ENCODE peak calls at places on chromosomes 7 and 10, in six cellular contexts. H, T, R, U, X and Q are unnamed samples.

GRCh38 chr10:69855346-69856163 is 53.8 kb downstream of the COL13A1 start:
- DNase-seq in H (no peak), T (peak), R (no peak), U (no peak), X (no peak), Q (no peak)

GRCh38 chr10:34252111-34252510 is 563.0 kb downstream of the PARD3 start:
- DNase-seq in H (peak), T (no peak), R (no peak), U (no peak), X (no peak), Q (no peak)

GRCh38 chr7:95476904-95477594 is 8.7 kb upstream of the ASB4 start:
- DNase-seq in H (peak), T (peak), R (peak), U (peak), X (peak), Q (peak)

GRCh38 chr7:108824840-108825540 is 255.3 kb downstream of the DNAJB9 start:
- DNase-seq in H (no peak), T (no peak), R (peak), U (no peak), X (no peak), Q (no peak)

GRCh38 chr10:30502266-30503058 is 68.5 kb downstream of the MAP3K8 start:
- DNase-seq in H (no peak), T (no peak), R (no peak), U (no peak), X (peak), Q (peak)

GRCh38 chr10:51399840-51400239 is 299.6 kb downstream of the CSTF2T start:
- DNase-seq in H (no peak), T (no peak), R (no peak), U (no peak), X (no peak), Q (no peak)

GRCh38 chr10:78756604-78757442 is 311.9 kb upstream of the ZMIZ1 start:
- DNase-seq in H (peak), T (peak), R (peak), U (no peak), X (no peak), Q (peak)

GRCh38 chr10:104090597-104090996 is 4.9 kb upstream of the COL17A1 start:
- DNase-seq in H (no peak), T (no peak), R (no peak), U (no peak), X (no peak), Q (no peak)

GRCh38 chr7:21922605-21923004 is 23.1 kb downstream of the CDCA7L start:
- DNase-seq in H (no peak), T (no peak), R (peak), U (no peak), X (no peak), Q (no peak)

GRCh38 chr10:131001438-131001837 is 310.1 kb downstream of the TCERG1L start:
- DNase-seq in H (no peak), T (no peak), R (no peak), U (no peak), X (no peak), Q (no peak)

GRCh38 chr10:125823663-125824251 is 411 bp downstream of the BCCIP start:
- DNase-seq in H (no peak), T (no peak), R (peak), U (no peak), X (peak), Q (peak)

GRCh38 chr7:96991850-96992623 is 13.3 kb upstream of the DLX6 start:
- DNase-seq in H (no peak), T (no peak), R (no peak), U (no peak), X (no peak), Q (no peak)

GRCh38 chr7:20928022-20928421 is 141.3 kb upstream of the SP8 start:
- DNase-seq in H (no peak), T (no peak), R (peak), U (no peak), X (no peak), Q (no peak)

GRCh38 chr10:132638130-132638515 is 100.5 kb downstream of the INPP5A start:
- DNase-seq in H (no peak), T (no peak), R (no peak), U (no peak), X (no peak), Q (no peak)

GRCh38 chr7:89584896-89585295 is 569.4 kb upstream of the STEAP1 start:
- DNase-seq in H (no peak), T (no peak), R (no peak), U (no peak), X (no peak), Q (no peak)

GRCh38 chr7:115122388-115122787 is 200.5 kb downstream of the MDFIC start:
- DNase-seq in H (no peak), T (no peak), R (peak), U (no peak), X (no peak), Q (no peak)

GRCh38 chr10:95236068-95236903 is 42.2 kb downstream of the ACSM6 start:
- DNase-seq in H (no peak), T (no peak), R (peak), U (peak), X (no peak), Q (no peak)

GRCh38 chr7:81507231-81507630 is 262.6 kb downstream of the HGF start:
- DNase-seq in H (no peak), T (no peak), R (no peak), U (no peak), X (no peak), Q (no peak)

GRCh38 chr7:17206354-17206905 is 92.0 kb upstream of the AHR start:
- DNase-seq in H (peak), T (peak), R (peak), U (no peak), X (peak), Q (peak)

GRCh38 chr7:135291809-135292253 is 58.2 kb downstream of the STRA8 start:
- DNase-seq in H (peak), T (peak), R (peak), U (no peak), X (no peak), Q (no peak)

GRCh38 chr7:151782598-151783448 is 94.1 kb downstream of the PRKAG2 start:
- DNase-seq in H (peak), T (peak), R (peak), U (no peak), X (peak), Q (peak)

GRCh38 chr7:44259547-44260457 is 59.0 kb downstream of the YKT6 start:
- DNase-seq in H (no peak), T (peak), R (peak), U (no peak), X (no peak), Q (no peak)

GRCh38 chr10:110684800-110685446 is 40.8 kb downstream of the RBM20 start:
- DNase-seq in H (no peak), T (no peak), R (no peak), U (no peak), X (no peak), Q (no peak)

GRCh38 chr7:37285701-37286475 is 162.8 kb downstream of the ELMO1 start:
- DNase-seq in H (no peak), T (no peak), R (peak), U (no peak), X (no peak), Q (no peak)

GRCh38 chr10:74078037-74078436 is 72.6 kb downstream of the AP3M1 start:
- DNase-seq in H (no peak), T (no peak), R (peak), U (peak), X (no peak), Q (peak)

GRCh38 chr7:73560035-73560835 is 2.7 kb upstream of the BCL7B start:
- DNase-seq in H (peak), T (peak), R (no peak), U (no peak), X (peak), Q (peak)

DNA sequence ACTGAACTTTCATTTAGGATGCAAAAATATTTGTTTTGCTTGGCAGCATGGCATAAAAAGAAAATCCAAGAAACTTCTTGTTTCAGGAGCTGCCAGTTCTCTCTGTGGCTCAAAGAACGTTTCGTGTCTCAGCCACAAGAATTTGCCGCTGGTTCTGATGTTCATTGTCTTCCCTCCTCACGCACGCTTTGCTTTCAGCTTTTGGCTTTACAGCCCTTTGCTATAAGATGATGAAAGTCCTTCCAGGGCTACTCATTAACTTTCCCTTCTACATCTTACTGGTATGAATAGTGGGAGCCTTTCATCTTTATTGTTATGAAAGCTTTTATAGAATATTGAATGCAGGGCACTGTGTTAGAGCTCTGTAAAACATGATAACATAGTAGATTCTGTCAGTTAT is 124.7 kb downstream of the BICC1 start:
- DNase-seq in H (peak), T (peak), R (no peak), U (no peak), X (no peak), Q (no peak)
- H3K4me3 ChIP-seq in H (peak), T (no peak), R (no peak), U (no peak), X (no peak), Q (no peak)

DNA sequence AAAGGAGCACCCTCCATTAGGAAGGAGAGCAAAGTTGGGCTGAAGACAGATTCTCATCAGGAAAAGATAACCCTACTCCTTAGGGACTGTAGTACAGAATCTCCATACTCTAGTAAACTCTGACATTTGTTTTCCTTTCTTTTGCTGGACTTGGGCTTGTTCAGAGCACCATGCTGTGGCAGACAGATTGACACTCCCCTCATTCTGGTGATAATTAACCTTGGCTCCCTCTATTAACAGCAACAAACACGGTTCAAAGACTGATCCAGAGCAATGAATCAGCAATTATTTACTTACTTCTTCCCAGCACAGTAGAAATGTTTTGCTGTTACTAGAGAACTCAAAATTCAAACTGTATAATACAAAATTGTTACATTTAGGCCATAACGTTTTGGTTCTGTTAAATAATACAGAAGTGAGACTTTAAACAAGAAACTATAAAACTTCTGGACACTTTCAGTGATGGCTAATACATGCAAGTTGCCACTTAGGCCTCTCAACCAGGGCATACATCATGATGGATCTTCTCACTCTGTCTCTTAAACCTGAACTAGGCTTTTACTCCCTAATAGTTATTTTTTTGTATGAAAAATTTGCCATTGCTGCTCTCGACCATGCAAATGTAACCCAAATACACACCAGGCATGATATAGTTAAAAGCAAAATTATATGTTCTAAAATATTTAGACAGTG is 639.0 kb downstream of the IPMK start:
- DNase-seq in H (no peak), T (peak), R (no peak), U (no peak), X (no peak), Q (no peak)
- TF ChIP-seq MYC in H (no peak), T (no peak), R (no peak), U (no peak), X (no peak), Q (no peak)

DNA sequence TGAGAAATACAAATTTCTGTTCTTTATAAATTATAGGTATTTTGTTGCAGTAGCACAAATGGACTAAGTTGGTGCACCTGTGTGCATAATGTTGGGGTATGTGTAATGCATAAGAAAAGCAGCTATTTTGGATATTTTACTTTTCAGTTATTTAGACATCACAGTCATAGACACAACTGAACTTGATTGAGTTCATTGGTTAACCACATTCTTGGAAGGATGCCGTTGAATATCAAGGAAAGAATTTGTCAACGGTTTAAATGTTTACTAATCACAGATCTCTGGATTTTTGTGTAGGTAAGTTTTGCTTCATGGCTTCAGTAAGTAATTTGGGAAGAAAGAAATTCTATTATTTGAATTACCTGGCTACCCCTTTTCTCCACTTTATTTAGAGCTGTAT is 4.1 kb downstream of the OTUD1 start:
- DNase-seq in H (no peak), T (no peak), R (no peak), U (no peak), X (no peak), Q (no peak)
- H3K4me3 ChIP-seq in H (no peak), T (no peak), R (no peak), U (no peak), X (no peak), Q (no peak)

GRCh38 chr7:113320419-113320818 is 202.1 kb upstream of the SMIM30 start:
- DNase-seq in H (no peak), T (no peak), R (no peak), U (peak), X (no peak), Q (peak)

GRCh38 chr7:113314594-113314993 is 196.2 kb upstream of the SMIM30 start:
- DNase-seq in H (no peak), T (no peak), R (no peak), U (no peak), X (no peak), Q (no peak)
- TF ChIP-seq MYC in H (no peak), T (no peak), R (no peak), U (no peak), X (no peak), Q (no peak)

DNA sequence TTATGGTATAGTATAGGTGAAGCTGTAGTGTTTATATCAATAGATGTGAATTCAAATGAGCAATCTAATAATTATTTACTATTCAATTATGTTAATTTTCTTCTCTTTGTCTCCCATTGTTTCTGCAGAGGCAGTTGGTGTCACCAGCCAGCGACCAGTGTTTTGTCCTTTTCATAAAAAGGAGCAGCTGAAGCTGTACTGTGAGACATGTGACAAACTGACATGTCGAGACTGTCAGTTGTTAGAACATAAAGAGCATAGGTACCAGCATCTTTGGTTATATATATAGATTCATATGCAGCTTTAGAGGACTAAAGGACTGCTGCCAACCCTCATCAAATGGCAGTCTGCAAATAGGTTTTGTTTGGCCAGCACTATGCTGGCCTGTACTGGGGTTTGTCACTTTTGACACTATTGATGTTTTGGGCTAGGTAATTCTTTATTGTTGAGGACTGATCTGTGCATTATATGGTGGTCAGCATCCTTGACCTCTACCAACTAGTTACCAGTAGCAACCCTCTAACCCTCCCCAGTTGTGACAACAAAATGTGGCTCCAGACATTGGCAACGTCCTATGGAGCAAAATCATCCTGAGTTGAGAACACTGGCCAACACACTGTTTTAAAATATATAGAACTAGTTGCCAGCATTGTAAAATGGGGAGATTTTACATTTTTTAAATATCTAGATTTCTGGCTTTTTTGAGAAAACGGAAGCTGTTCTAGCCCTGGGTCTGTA is 59.2 kb downstream of the TRIM24 start:
- DNase-seq in H (no peak), T (no peak), R (no peak), U (no peak), X (no peak), Q (no peak)
- H3K4me3 ChIP-seq in H (no peak), T (no peak), R (no peak), U (no peak), X (no peak), Q (no peak)

DNA sequence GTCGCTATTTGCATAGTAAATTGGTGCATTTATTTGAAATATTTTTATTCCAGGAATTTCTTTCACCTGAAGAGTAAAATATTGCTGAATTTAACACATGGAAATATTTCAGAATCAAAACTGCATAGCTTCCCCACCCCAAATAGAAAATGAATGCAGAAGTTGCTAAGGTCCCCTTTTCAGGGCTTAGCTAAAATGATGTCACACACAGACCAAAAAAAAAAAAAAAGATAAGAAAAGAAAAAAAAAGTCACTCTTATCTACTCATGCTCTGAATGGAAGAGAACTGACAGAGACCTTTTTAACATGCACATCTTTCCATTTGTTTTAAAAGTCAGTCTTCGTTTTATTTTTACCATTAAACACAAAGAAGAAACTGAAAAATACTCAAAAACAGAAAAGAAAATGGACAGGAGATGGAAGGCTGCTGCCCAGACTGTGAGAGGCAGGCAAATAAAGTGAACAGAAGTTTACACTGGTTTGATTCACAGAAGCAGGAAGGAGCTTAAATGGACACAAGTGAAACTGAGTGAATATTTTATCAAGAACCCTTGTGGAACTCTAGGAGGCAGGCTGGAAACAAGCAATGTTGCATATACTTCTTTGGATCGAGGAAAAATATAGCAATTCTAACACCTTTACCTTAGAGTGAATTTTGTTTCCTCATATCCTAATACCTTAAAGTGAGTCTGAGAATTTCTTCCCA is 32.0 kb downstream of the PSMC2 start:
- DNase-seq in H (no peak), T (no peak), R (no peak), U (no peak), X (peak), Q (no peak)
- TF ChIP-seq MYC in H (no peak), T (no peak), R (no peak), U (no peak), X (no peak), Q (no peak)

GRCh38 chr7:117322741-117323584 is at the start of gene WNT2:
- DNase-seq in H (no peak), T (no peak), R (no peak), U (no peak), X (no peak), Q (no peak)

GRCh38 chr7:117325836-117326235 is 3.0 kb upstream of the WNT2 start:
- DNase-seq in H (no peak), T (no peak), R (no peak), U (no peak), X (no peak), Q (no peak)

GRCh38 chr7:117323877-117324699 is 1.2 kb upstream of the WNT2 start:
- DNase-seq in H (no peak), T (no peak), R (peak), U (no peak), X (no peak), Q (no peak)

GRCh38 chr7:117323585-117323876 is 673 bp upstream of the WNT2 start:
- DNase-seq in H (no peak), T (no peak), R (peak), U (no peak), X (no peak), Q (no peak)

DNA sequence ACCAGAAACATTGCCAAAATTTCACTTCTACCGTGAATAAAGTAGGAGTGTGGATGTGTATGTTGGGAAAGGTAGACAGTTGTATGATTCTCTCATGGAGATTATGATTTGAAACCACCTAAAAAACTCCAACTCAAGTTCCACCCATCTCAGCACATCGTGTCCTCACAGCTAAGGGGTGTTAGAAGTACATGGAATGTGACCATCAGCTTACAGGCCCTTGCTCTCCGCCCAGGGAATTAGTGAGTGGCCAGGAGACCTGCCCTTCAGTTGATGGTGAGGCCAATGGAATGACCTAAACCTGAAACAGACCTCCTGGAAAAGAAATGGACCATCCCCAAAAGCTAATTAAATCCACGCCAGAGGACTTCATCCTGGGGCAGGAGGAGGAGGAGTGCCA is 2.1 kb upstream of the WNT2 start:
- DNase-seq in H (no peak), T (no peak), R (no peak), U (no peak), X (no peak), Q (no peak)
- H3K4me3 ChIP-seq in H (no peak), T (no peak), R (no peak), U (peak), X (no peak), Q (no peak)

GRCh38 chr7:139750459-139751095 is 27.2 kb downstream of the HIPK2 start:
- DNase-seq in H (no peak), T (no peak), R (no peak), U (no peak), X (no peak), Q (no peak)
- TF ChIP-seq MYC in H (no peak), T (no peak), R (no peak), U (no peak), X (no peak), Q (no peak)

DNA sequence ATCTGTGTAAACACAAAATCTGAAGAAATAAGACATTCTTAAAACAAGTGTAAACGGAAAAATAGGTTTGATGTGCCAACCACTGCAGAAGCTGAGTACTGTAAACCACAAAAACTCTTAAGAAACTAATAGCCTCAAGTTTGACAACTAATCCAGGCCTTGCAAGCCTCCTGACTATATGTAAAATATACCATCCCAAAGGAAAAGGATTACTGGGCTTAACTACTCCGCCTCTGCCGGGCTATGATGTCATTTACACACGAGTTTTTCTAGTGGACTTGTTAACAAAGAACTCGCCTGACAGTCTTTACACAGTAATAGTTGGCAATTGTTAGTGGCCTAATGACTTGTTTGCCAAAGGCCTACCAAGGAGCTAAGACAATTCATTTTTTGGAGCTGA is 2.1 kb downstream of the KIF5B start:
- DNase-seq in H (no peak), T (peak), R (peak), U (no peak), X (peak), Q (peak)
- H3K4me3 ChIP-seq in H (peak), T (peak), R (peak), U (peak), X (peak), Q (peak)